ENCODE peak calls at places on chromosomes 13 and 19, in seven cellular contexts. A is fibroblast of lung, P is hepatocyte, U is heart left ventricle, C is H1, K is tibial nerve, B is gastrocnemius medialis. J is an unnamed sample.

GRCh38 chr13:29887651-29888050 is 37.2 kb upstream of the UBL3 start:
- DNase-seq in A (no peak), P (no peak), U (no peak), C (no peak), K (no peak), B (no peak), J (no peak)

GRCh38 chr19:4322942-4323665 is 15.5 kb downstream of the STAP2 start:
- DNase-seq in A (no peak), P (no peak), U (no peak), C (no peak), K (no peak), B (no peak), J (no peak)

GRCh38 chr19:10317857-10318462 is 2.1 kb upstream of the FDX2 start:
- DNase-seq in A (no peak), P (no peak), U (no peak), C (no peak), K (no peak), B (no peak), J (no peak)

GRCh38 chr19:52237197-52237596 is 32.2 kb upstream of the ZNF766 start:
- DNase-seq in A (no peak), P (no peak), U (no peak), C (no peak), K (no peak), B (no peak), J (no peak)

GRCh38 chr13:92074658-92075057 is 676.2 kb downstream of the GPC5 start:
- DNase-seq in A (peak), P (peak), U (no peak), C (no peak), K (no peak), B (no peak), J (no peak)

GRCh38 chr13:85093808-85094207 is 705.4 kb downstream of the SLITRK6 start:
- DNase-seq in A (peak), P (peak), U (no peak), C (no peak), K (peak), B (no peak), J (no peak)

GRCh38 chr19:29679598-29680210 is 14.4 kb downstream of the PLEKHF1 start:
- DNase-seq in A (no peak), P (no peak), U (no peak), C (no peak), K (no peak), B (no peak), J (no peak)

GRCh38 chr13:38398810-38399493 is 49.3 kb downstream of the UFM1 start:
- DNase-seq in A (peak), P (peak), U (no peak), C (no peak), K (no peak), B (no peak), J (no peak)

GRCh38 chr13:49320975-49321374 is 73.2 kb downstream of the CDADC1 start:
- DNase-seq in A (peak), P (no peak), U (no peak), C (no peak), K (no peak), B (no peak), J (no peak)

GRCh38 chr13:49323344-49323743 is 75.6 kb downstream of the CDADC1 start:
- DNase-seq in A (no peak), P (no peak), U (no peak), C (no peak), K (no peak), B (no peak), J (no peak)

GRCh38 chr13:49322702-49323101 is 75.0 kb downstream of the CDADC1 start:
- DNase-seq in A (no peak), P (no peak), U (no peak), C (no peak), K (no peak), B (no peak), J (no peak)

GRCh38 chr13:49315756-49316481 is 68.2 kb downstream of the CDADC1 start:
- DNase-seq in A (no peak), P (no peak), U (no peak), C (no peak), K (no peak), B (no peak), J (no peak)

GRCh38 chr13:49319555-49320350 is 72.0 kb downstream of the CDADC1 start:
- DNase-seq in A (peak), P (no peak), U (no peak), C (no peak), K (no peak), B (no peak), J (no peak)
- H3K27ac ChIP-seq in A (no peak), P (no peak), U (no peak), C (no peak), K (no peak), B (peak), J (no peak)

GRCh38 chr19:14686411-14686810 is 3.4 kb upstream of the ZNF333 start:
- DNase-seq in A (peak), P (no peak), U (no peak), C (no peak), K (no peak), B (no peak), J (peak)
- TF ChIP-seq CTCF in A (peak), P (peak), U (peak), C (peak), K (no peak), B (no peak), J (peak)

GRCh38 chr19:55625004-55625326 is 599 bp upstream of the ZNF784 start:
- DNase-seq in A (no peak), P (no peak), U (no peak), C (no peak), K (no peak), B (no peak), J (no peak)

GRCh38 chr19:55624109-55625003 is at the start of gene ZNF784:
- DNase-seq in A (peak), P (peak), U (peak), C (peak), K (peak), B (peak), J (peak)

GRCh38 chr19:55622242-55622969 is 2.0 kb downstream of the ZNF784 start:
- DNase-seq in A (no peak), P (no peak), U (no peak), C (no peak), K (no peak), B (no peak), J (no peak)

GRCh38 chr19:55623130-55623868 is 1.1 kb downstream of the ZNF784 start:
- DNase-seq in A (no peak), P (no peak), U (no peak), C (no peak), K (no peak), B (peak), J (no peak)

GRCh38 chr19:55626350-55626749 is 2.0 kb upstream of the ZNF784 start:
- DNase-seq in A (no peak), P (no peak), U (no peak), C (no peak), K (no peak), B (no peak), J (peak)
- H3K27ac ChIP-seq in A (no peak), P (no peak), U (no peak), C (no peak), K (no peak), B (no peak), J (peak)

DNA sequence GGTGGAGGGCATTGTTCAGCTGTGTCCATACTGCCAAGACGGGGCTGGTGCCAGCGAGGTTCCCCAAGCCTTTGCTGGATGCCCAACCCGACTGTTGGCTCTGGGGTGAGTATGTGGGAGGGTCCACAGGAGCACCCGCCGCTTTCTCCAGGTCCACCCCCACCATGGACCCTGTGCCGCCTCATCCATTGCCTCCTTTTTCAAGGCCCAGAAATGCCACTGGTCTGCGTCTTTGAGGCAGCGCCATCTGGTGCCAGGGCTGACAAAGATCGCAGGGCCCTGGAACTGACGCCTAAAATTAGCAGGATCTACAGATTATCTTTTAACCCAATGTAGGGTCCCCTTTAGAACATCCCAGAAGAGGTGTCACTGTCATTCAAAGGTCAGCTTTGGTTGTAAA is 34.6 kb downstream of the NFIX start:
- DNase-seq in A (no peak), P (no peak), U (no peak), C (peak), K (no peak), B (no peak), J (no peak)
- TF ChIP-seq CTCF in A (peak), P (peak), U (peak), C (peak), K (no peak), B (peak), J (no peak)

GRCh38 chr19:43474487-43474886 is 9.1 kb upstream of the LYPD3 start:
- DNase-seq in A (no peak), P (no peak), U (no peak), C (no peak), K (no peak), B (no peak), J (no peak)
- H3K27ac ChIP-seq in A (peak), P (peak), U (peak), C (no peak), K (peak), B (peak), J (peak)

J was measured in CD4-positive, alpha-beta T cell.